ENCODE peak calls at places on chromosomes 2 and 18, in seven cellular contexts. One of them, this sample, is unnamed.

GRCh38 chr2:46335404-46335965 is 38.3 kb downstream of the EPAS1 start:
- DNase-seq in psoas muscle: no peak
- DNase-seq in pancreas: no peak
- DNase-seq in upper lobe of right lung: peak
- DNase-seq in heart right ventricle: peak
- DNase-seq in K562: no peak
- DNase-seq in endothelial cell of umbilical vein: peak
- DNase-seq in this sample: no peak

GRCh38 chr18:70907673-70908072 is 618.8 kb downstream of the SOCS6 start:
- DNase-seq in psoas muscle: no peak
- DNase-seq in K562: no peak
- DNase-seq in pancreas: no peak
- DNase-seq in upper lobe of right lung: no peak
- DNase-seq in heart right ventricle: no peak
- DNase-seq in endothelial cell of umbilical vein: peak
- DNase-seq in this sample: no peak

GRCh38 chr18:55337908-55338521 is 250.0 kb downstream of the TCF4 start:
- DNase-seq in endothelial cell of umbilical vein: peak
- DNase-seq in pancreas: peak
- DNase-seq in psoas muscle: peak
- DNase-seq in upper lobe of right lung: peak
- DNase-seq in heart right ventricle: peak
- DNase-seq in K562: no peak
- DNase-seq in this sample: no peak

GRCh38 chr2:11203480-11203879 is 48.2 kb downstream of the SLC66A3 start:
- DNase-seq in K562: no peak
- DNase-seq in pancreas: no peak
- DNase-seq in heart right ventricle: no peak
- DNase-seq in endothelial cell of umbilical vein: peak
- DNase-seq in upper lobe of right lung: no peak
- DNase-seq in psoas muscle: no peak
- DNase-seq in this sample: no peak

GRCh38 chr2:120845281-120845680 is 109.6 kb downstream of the GLI2 start:
- DNase-seq in pancreas: no peak
- DNase-seq in upper lobe of right lung: no peak
- DNase-seq in endothelial cell of umbilical vein: no peak
- DNase-seq in heart right ventricle: no peak
- DNase-seq in K562: no peak
- DNase-seq in psoas muscle: peak
- DNase-seq in this sample: no peak

GRCh38 chr18:51643483-51643882 is 446.0 kb upstream of the MEX3C start:
- DNase-seq in K562: no peak
- DNase-seq in psoas muscle: no peak
- DNase-seq in upper lobe of right lung: no peak
- DNase-seq in pancreas: no peak
- DNase-seq in endothelial cell of umbilical vein: no peak
- DNase-seq in heart right ventricle: no peak
- DNase-seq in this sample: no peak

GRCh38 chr2:158936978-158937377 is 31.5 kb upstream of the TANC1 start:
- DNase-seq in psoas muscle: no peak
- DNase-seq in endothelial cell of umbilical vein: peak
- DNase-seq in K562: no peak
- DNase-seq in upper lobe of right lung: no peak
- DNase-seq in pancreas: no peak
- DNase-seq in heart right ventricle: peak
- DNase-seq in this sample: no peak

GRCh38 chr2:96616128-96616527 is 22.0 kb downstream of the KANSL3 start:
- DNase-seq in pancreas: no peak
- DNase-seq in endothelial cell of umbilical vein: no peak
- DNase-seq in psoas muscle: no peak
- DNase-seq in heart right ventricle: no peak
- DNase-seq in K562: no peak
- DNase-seq in upper lobe of right lung: no peak
- DNase-seq in this sample: no peak

GRCh38 chr2:3168230-3168891 is 209.3 kb downstream of the EIPR1 start:
- DNase-seq in heart right ventricle: no peak
- DNase-seq in pancreas: no peak
- DNase-seq in upper lobe of right lung: peak
- DNase-seq in psoas muscle: no peak
- DNase-seq in K562: no peak
- DNase-seq in endothelial cell of umbilical vein: no peak
- DNase-seq in this sample: no peak

GRCh38 chr2:158990397-158991209 is 22.2 kb downstream of the TANC1 start:
- DNase-seq in heart right ventricle: no peak
- DNase-seq in pancreas: no peak
- DNase-seq in psoas muscle: no peak
- DNase-seq in K562: no peak
- DNase-seq in upper lobe of right lung: no peak
- DNase-seq in endothelial cell of umbilical vein: no peak
- DNase-seq in this sample: no peak

GRCh38 chr2:219908538-219908937 is 281.1 kb downstream of the SLC4A3 start:
- DNase-seq in upper lobe of right lung: no peak
- DNase-seq in endothelial cell of umbilical vein: no peak
- DNase-seq in pancreas: no peak
- DNase-seq in K562: no peak
- DNase-seq in heart right ventricle: no peak
- DNase-seq in psoas muscle: no peak
- DNase-seq in this sample: no peak

GRCh38 chr2:140416577-140416976 is 1636.4 kb upstream of the NXPH2 start:
- DNase-seq in K562: no peak
- DNase-seq in psoas muscle: no peak
- DNase-seq in pancreas: no peak
- DNase-seq in upper lobe of right lung: no peak
- DNase-seq in heart right ventricle: no peak
- DNase-seq in endothelial cell of umbilical vein: no peak
- DNase-seq in this sample: no peak

GRCh38 chr2:47225061-47225783 is 70.1 kb upstream of the STPG4 start:
- DNase-seq in K562: peak
- DNase-seq in pancreas: peak
- DNase-seq in heart right ventricle: peak
- DNase-seq in upper lobe of right lung: no peak
- DNase-seq in endothelial cell of umbilical vein: peak
- DNase-seq in psoas muscle: peak
- DNase-seq in this sample: no peak

GRCh38 chr2:44578401-44579135 is 216.8 kb downstream of the CAMKMT start:
- DNase-seq in heart right ventricle: no peak
- DNase-seq in upper lobe of right lung: no peak
- DNase-seq in psoas muscle: no peak
- DNase-seq in pancreas: no peak
- DNase-seq in K562: no peak
- DNase-seq in endothelial cell of umbilical vein: no peak
- DNase-seq in this sample: no peak

GRCh38 chr18:2988041-2988794 is 24.7 kb downstream of the LPIN2 start:
- DNase-seq in K562: no peak
- DNase-seq in pancreas: no peak
- DNase-seq in endothelial cell of umbilical vein: no peak
- DNase-seq in upper lobe of right lung: no peak
- DNase-seq in psoas muscle: no peak
- DNase-seq in heart right ventricle: no peak
- DNase-seq in this sample: no peak

GRCh38 chr2:77328125-77328524 is 194.1 kb downstream of the LRRTM4 start:
- DNase-seq in K562: no peak
- DNase-seq in heart right ventricle: no peak
- DNase-seq in psoas muscle: no peak
- DNase-seq in upper lobe of right lung: no peak
- DNase-seq in endothelial cell of umbilical vein: no peak
- DNase-seq in pancreas: no peak
- DNase-seq in this sample: no peak

GRCh38 chr2:162011718-162012564 is 62.1 kb downstream of the DPP4 start:
- DNase-seq in K562: no peak
- DNase-seq in pancreas: no peak
- DNase-seq in psoas muscle: no peak
- DNase-seq in endothelial cell of umbilical vein: no peak
- DNase-seq in upper lobe of right lung: no peak
- DNase-seq in heart right ventricle: no peak
- DNase-seq in this sample: no peak

GRCh38 chr2:197191177-197191947 is 119.2 kb downstream of the ANKRD44 start:
- DNase-seq in endothelial cell of umbilical vein: peak
- DNase-seq in upper lobe of right lung: no peak
- DNase-seq in pancreas: no peak
- DNase-seq in heart right ventricle: no peak
- DNase-seq in K562: peak
- DNase-seq in psoas muscle: no peak
- DNase-seq in this sample: no peak

GRCh38 chr2:72116081-72116533 is 31.6 kb downstream of the CYP26B1 start:
- DNase-seq in psoas muscle: no peak
- DNase-seq in upper lobe of right lung: no peak
- DNase-seq in endothelial cell of umbilical vein: no peak
- DNase-seq in heart right ventricle: no peak
- DNase-seq in pancreas: no peak
- DNase-seq in K562: peak
- DNase-seq in this sample: peak
- TF ChIP-seq CTCF in psoas muscle: no peak
- TF ChIP-seq CTCF in upper lobe of right lung: peak
- TF ChIP-seq CTCF in endothelial cell of umbilical vein: peak
- TF ChIP-seq CTCF in heart right ventricle: no peak
- TF ChIP-seq CTCF in pancreas: no peak
- TF ChIP-seq CTCF in K562: peak
- TF ChIP-seq CTCF in this sample: peak

DNA sequence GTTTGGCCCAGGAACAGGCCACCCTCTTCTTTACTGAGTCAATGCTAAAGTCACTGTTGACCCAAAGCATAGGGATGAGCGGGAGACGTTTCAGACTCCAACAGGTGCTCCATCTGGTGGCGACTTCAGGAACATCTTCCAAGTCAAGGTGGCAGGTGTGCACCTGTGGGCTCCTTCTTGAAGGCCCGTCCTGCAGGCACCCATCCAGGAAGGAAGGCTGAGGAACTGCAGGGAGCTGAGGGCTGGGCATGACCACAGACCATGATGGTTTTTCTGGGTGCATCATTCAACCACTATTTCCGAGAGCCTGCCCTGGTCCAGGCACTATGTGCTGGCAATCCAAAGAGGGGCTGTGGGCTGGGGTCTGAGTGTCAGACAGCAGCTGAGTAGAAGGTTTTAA is 142.8 kb downstream of the NDUFA10 start:
- DNase-seq in endothelial cell of umbilical vein: peak
- DNase-seq in K562: peak
- DNase-seq in psoas muscle: no peak
- DNase-seq in heart right ventricle: peak
- DNase-seq in upper lobe of right lung: peak
- DNase-seq in pancreas: no peak
- DNase-seq in this sample: peak
- TF ChIP-seq CTCF in endothelial cell of umbilical vein: peak
- TF ChIP-seq CTCF in K562: peak
- TF ChIP-seq CTCF in psoas muscle: peak
- TF ChIP-seq CTCF in heart right ventricle: peak
- TF ChIP-seq CTCF in upper lobe of right lung: peak
- TF ChIP-seq CTCF in pancreas: peak
- TF ChIP-seq CTCF in this sample: peak

DNA sequence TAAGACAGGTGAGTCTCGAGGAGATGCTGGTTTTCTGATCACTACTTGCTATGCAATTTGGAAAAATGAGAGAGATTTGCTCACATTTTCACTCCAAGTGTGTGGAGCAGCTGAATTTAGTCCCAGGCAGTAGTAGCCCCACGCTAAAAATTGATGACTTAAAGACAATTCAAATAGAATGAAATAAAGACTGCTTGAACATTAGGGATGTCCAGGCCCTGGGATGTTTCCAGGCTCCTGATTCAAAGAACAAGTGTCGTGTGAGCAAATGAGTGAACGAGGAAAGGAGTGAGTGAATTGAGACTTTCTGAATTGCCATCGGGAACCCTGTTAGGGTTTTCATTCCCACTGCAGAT is 37.3 kb upstream of the MRPL19 start:
- DNase-seq in upper lobe of right lung: no peak
- DNase-seq in psoas muscle: no peak
- DNase-seq in heart right ventricle: no peak
- DNase-seq in K562: no peak
- DNase-seq in pancreas: no peak
- DNase-seq in endothelial cell of umbilical vein: no peak
- DNase-seq in this sample: no peak
- TF ChIP-seq CTCF in upper lobe of right lung: no peak
- TF ChIP-seq CTCF in psoas muscle: no peak
- TF ChIP-seq CTCF in heart right ventricle: no peak
- TF ChIP-seq CTCF in K562: no peak
- TF ChIP-seq CTCF in pancreas: no peak
- TF ChIP-seq CTCF in endothelial cell of umbilical vein: no peak
- TF ChIP-seq CTCF in this sample: peak

GRCh38 chr2:149797030-149797429 is 209.5 kb upstream of the MMADHC start:
- DNase-seq in pancreas: no peak
- DNase-seq in K562: no peak
- DNase-seq in heart right ventricle: no peak
- DNase-seq in upper lobe of right lung: no peak
- DNase-seq in psoas muscle: no peak
- DNase-seq in endothelial cell of umbilical vein: no peak
- DNase-seq in this sample: no peak

GRCh38 chr2:149800624-149801220 is 213.1 kb upstream of the MMADHC start:
- DNase-seq in heart right ventricle: no peak
- DNase-seq in upper lobe of right lung: no peak
- DNase-seq in K562: no peak
- DNase-seq in pancreas: no peak
- DNase-seq in psoas muscle: no peak
- DNase-seq in endothelial cell of umbilical vein: no peak
- DNase-seq in this sample: no peak

GRCh38 chr2:149799296-149799695 is 211.7 kb upstream of the MMADHC start:
- DNase-seq in K562: no peak
- DNase-seq in upper lobe of right lung: no peak
- DNase-seq in heart right ventricle: no peak
- DNase-seq in psoas muscle: no peak
- DNase-seq in endothelial cell of umbilical vein: peak
- DNase-seq in pancreas: no peak
- DNase-seq in this sample: no peak
- TF ChIP-seq CTCF in K562: no peak
- TF ChIP-seq CTCF in upper lobe of right lung: peak
- TF ChIP-seq CTCF in heart right ventricle: no peak
- TF ChIP-seq CTCF in psoas muscle: peak
- TF ChIP-seq CTCF in endothelial cell of umbilical vein: peak
- TF ChIP-seq CTCF in pancreas: no peak
- TF ChIP-seq CTCF in this sample: peak

DNA sequence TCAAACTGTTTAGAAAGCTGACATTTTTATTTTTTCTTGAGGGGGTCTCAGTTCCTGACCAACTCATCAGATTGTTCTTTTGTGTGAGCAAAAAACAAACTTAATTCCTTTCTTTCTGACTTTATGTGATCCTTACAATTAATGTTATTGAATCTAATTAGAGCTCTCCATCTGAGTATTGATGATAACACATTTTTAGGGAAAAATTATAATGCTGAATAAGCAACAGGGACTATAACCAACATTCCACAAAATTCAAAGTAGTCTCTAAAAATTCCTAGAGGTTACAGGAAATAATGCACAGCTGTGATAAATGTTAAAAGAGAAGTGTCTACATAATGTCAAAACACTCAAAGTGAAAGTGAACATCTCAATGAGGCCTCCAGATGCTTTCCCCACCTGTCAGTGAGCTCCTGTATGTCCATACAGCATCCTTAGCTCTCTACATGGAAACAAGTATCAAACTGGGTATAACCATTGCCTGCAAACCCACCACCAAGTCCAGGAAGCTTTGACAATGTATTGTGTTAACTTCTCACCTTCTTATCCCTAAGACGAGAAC is 786.0 kb upstream of the SLC39A10 start:
- DNase-seq in psoas muscle: no peak
- DNase-seq in K562: no peak
- DNase-seq in endothelial cell of umbilical vein: no peak
- DNase-seq in heart right ventricle: no peak
- DNase-seq in pancreas: no peak
- DNase-seq in upper lobe of right lung: no peak
- DNase-seq in this sample: no peak
- TF ChIP-seq CTCF in psoas muscle: no peak
- TF ChIP-seq CTCF in K562: no peak
- TF ChIP-seq CTCF in endothelial cell of umbilical vein: no peak
- TF ChIP-seq CTCF in heart right ventricle: no peak
- TF ChIP-seq CTCF in pancreas: no peak
- TF ChIP-seq CTCF in upper lobe of right lung: no peak
- TF ChIP-seq CTCF in this sample: no peak